ENCODE peak calls at places on chromosomes 2 and 18, in four cellular contexts. H, Z, F and D are unnamed samples.

GRCh38 chr2:129733041-129733440 is 246.4 kb upstream of the RAB6C start:
- DNase-seq in H (no peak), Z (no peak), F (no peak), D (no peak)

GRCh38 chr2:75224636-75225094 is 25.3 kb upstream of the TACR1 start:
- DNase-seq in H (no peak), Z (no peak), F (no peak), D (no peak)

GRCh38 chr2:215161301-215161829 is 22.9 kb upstream of the ABCA12 start:
- DNase-seq in H (no peak), Z (no peak), F (no peak), D (no peak)

GRCh38 chr2:175282300-175282699 is 100.8 kb upstream of the ATP5MC3 start:
- DNase-seq in H (peak), Z (peak), F (no peak), D (peak)

GRCh38 chr2:25473758-25474335 is 132.1 kb upstream of the DNMT3A start:
- DNase-seq in H (no peak), Z (no peak), F (no peak), D (no peak)

GRCh38 chr2:140650825-140651224 is 1480.0 kb downstream of the LRP1B start:
- DNase-seq in H (no peak), Z (no peak), F (no peak), D (no peak)

GRCh38 chr18:79047556-79048244 is 21.5 kb upstream of the ATP9B start:
- DNase-seq in H (no peak), Z (no peak), F (no peak), D (no peak)

GRCh38 chr2:223576873-223577272 is 25.3 kb downstream of the SCG2 start:
- DNase-seq in H (no peak), Z (no peak), F (no peak), D (no peak)

GRCh38 chr18:32244863-32245262 is 55.0 kb downstream of the MEP1B start:
- DNase-seq in H (no peak), Z (no peak), F (no peak), D (no peak)

GRCh38 chr2:153477096-153477555 is 1.4 kb downstream of the RPRM start:
- DNase-seq in H (no peak), Z (no peak), F (no peak), D (no peak)

GRCh38 chr2:8528863-8529262 is 153.0 kb upstream of the ID2 start:
- DNase-seq in H (no peak), Z (no peak), F (no peak), D (no peak)
- TF ChIP-seq SPI1 in H (no peak), Z (no peak), F (no peak), D (no peak)

GRCh38 chr2:231294578-231295362 is 96.3 kb downstream of the ARMC9 start:
- DNase-seq in H (no peak), Z (peak), F (no peak), D (no peak)
- TF ChIP-seq SPI1 in H (no peak), Z (peak), F (no peak), D (no peak)

GRCh38 chr2:135840601-135841000 is 3.6 kb upstream of the LCT start:
- DNase-seq in H (no peak), Z (no peak), F (no peak), D (no peak)
- TF ChIP-seq SPI1 in H (no peak), Z (no peak), F (no peak), D (peak)

DNA sequence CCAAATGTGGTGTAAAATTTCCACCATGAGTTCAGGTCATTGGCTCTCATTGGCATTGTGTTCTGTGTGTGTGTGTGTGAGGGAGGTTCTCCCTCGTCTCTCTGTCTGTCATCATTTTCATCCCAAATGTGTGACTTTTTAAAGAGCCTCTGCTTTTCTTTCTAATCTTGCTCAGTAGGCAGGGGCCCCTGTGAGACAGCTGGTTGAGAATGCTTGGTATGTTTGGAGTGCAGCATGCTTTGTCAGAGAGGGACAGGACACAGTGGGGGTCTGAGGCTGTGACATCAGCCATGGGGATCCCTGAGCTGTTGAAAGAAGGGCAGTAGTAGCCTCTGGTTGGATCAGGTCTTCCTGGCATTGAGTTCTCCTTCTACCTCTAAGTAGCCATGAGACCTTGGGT is 10.6 kb downstream of the PTPRM start:
- DNase-seq in H (no peak), Z (no peak), F (no peak), D (no peak)
- TF ChIP-seq SPI1 in H (no peak), Z (no peak), F (no peak), D (no peak)

DNA sequence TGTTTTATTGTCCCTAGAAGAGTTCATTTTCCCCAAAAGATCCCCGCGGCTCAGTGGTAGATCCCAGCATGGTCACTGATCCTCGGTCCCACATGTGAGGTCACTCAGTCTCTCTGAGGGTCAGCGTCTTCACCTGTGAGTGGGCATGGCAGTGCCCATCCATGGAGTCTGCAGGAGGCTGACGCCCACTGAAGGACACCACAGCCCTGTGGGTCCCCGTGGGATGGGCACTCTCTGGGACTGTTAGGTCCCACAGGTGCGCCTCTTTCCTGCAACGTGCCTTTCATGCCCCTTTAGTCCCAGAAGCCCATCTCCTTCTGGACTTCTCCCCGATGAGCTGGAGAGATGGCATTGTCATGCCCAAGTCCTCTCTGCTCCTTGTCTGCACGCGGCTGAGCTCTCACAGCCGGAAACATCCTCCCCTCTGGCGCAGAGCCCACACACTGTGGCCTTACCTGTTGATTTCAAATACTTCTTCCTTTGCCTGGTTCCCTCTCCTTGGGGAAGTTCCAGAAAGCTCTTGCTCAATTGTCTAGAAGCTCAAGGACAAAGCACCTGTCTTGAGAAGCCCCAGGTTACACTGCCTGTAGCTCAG is 75.9 kb downstream of the PTGR3 start:
- DNase-seq in H (no peak), Z (no peak), F (no peak), D (no peak)
- TF ChIP-seq SPI1 in H (no peak), Z (no peak), F (no peak), D (no peak)

DNA sequence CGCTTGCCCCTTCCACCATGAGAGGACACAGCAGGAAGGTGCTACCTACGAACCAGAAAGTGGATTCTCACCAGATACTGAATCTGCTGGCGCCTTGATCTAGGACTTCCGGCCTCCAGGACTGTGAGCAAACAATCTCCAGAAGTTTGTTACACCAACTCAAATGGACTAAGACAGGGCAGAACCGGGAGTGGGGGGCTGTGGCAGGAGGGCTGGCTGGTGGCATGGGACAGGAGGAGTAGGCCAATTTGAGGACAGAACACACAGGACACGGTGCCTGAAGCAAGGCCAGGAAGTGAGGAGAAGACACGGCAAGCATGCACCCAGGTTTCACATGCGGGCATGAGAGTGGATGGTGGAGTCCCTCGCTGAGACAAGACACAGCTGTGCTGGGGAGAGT is 40.1 kb downstream of the CRACDL start:
- DNase-seq in H (no peak), Z (no peak), F (no peak), D (no peak)
- TF ChIP-seq SPI1 in H (no peak), Z (no peak), F (no peak), D (no peak)

DNA sequence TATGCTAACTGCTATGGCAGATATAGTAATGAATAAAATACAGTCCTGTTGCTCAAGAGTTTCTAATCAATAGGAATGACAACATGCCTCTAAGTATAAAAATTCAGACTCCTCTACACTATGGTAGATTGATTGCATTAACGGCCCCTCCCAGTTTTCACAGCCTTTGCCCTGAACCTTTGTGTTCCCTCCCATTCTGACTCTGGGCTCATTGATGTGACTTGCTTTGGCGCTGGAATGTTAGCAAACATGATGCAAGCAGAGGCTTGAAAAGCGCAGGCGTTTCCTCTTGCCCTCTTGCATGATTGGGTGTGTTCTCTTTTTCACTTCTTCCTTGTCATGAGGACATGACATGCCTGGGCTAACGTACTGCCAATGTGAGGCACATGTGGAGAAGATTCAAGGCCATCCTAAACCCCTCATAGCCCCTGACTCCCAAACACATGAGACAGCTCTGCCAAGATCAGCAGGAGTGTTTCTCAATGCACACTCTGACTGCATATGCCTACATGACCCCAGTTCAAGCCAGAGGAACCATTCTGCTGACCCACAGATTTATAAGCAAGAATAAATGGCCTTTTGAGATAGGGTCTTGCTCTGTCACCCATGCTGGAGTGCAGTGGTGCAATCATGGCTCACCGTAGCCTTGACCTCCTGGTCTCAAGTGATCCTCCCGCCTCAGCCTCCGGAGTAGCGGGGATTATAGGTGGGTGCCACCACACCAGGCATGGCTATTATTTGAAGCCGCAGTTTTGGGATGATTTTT is 49.7 kb upstream of the CD28 start:
- DNase-seq in H (no peak), Z (peak), F (no peak), D (no peak)
- TF ChIP-seq SPI1 in H (no peak), Z (peak), F (no peak), D (peak)

DNA sequence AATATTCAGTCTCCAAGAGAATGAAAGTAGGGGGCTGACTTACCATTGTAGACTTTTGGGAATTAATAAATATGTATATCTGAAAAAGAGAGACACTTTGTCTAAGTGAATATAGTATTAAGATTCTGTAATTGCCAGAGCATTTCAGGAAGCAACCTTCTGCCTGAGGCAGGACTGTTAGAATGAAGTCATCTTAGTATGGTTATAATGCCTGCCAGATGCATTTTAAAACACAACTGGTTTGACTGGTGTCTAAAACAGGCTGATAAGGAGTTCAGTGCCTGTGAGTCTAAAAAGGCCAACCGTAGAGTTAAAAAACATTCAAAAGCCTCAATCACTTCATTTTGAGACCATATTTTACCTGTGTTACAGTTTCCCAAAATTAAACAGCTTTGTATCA is 444.0 kb downstream of the PID1 start:
- DNase-seq in H (no peak), Z (no peak), F (no peak), D (no peak)
- TF ChIP-seq SPI1 in H (no peak), Z (no peak), F (no peak), D (no peak)